ENCODE peak calls at places on chromosomes 4 and X, in five cellular contexts. G is neural progenitor cell, M is cardiac muscle cell, O is lower lobe of right lung, E is tibial artery. J is an unnamed sample. For H3K9me3 and H3K4me1, the result is how much of the 10 kb centered on the place peaks cover.

GRCh38 chrX:30023451-30023850 is 191.9 kb upstream of the MAGEB2 start:
- DNase-seq in G (no peak), O (no peak), E (no peak), M (no peak), J (no peak)

GRCh38 chr4:164989464-164989863 is 12.0 kb upstream of the TRIM61 start:
- DNase-seq in G (no peak), O (no peak), M (no peak), E (no peak), J (no peak)

GRCh38 chr4:29423836-29424721 is 1296.1 kb upstream of the PCDH7 start:
- DNase-seq in O (no peak), G (no peak), M (peak), E (no peak), J (no peak)

GRCh38 chr4:107818301-107818910 is 6.3 kb upstream of the SGMS2 start:
- DNase-seq in G (no peak), O (no peak), M (no peak), E (no peak), J (no peak)

GRCh38 chrX:103637604-103638338 is 9.0 kb downstream of the TCEAL1 start:
- DNase-seq in E (no peak), M (no peak), O (no peak), G (no peak), J (no peak)

GRCh38 chr4:80043534-80043933 is 29.5 kb downstream of the ANTXR2 start:
- DNase-seq in G (no peak), E (no peak), M (peak), O (no peak), J (no peak)

GRCh38 chr4:85681194-85681803 is 206.3 kb downstream of the ARHGAP24 start:
- DNase-seq in G (no peak), O (no peak), E (peak), M (peak), J (no peak)

GRCh38 chr4:82515705-82516104 is 46.1 kb downstream of the TMEM150C start:
- DNase-seq in O (no peak), M (peak), E (peak), G (no peak), J (no peak)

GRCh38 chrX:49876750-49877149 is 2.5 kb upstream of the USP27X start:
- DNase-seq in M (peak), O (no peak), G (peak), E (no peak), J (no peak)

GRCh38 chrX:132227383-132228112 is 8.3 kb upstream of the RAP2C start:
- DNase-seq in G (no peak), M (peak), E (no peak), O (no peak), J (no peak)

GRCh38 chr4:48342559-48342878 is 1.2 kb downstream of the SLAIN2 start:
- DNase-seq in M (no peak), E (no peak), G (no peak), O (no peak), J (no peak)

GRCh38 chr4:181897935-181898334 is 345.3 kb upstream of the TENM3 start:
- DNase-seq in O (no peak), E (no peak), G (no peak), M (peak), J (no peak)

GRCh38 chr4:36716874-36717273 is 435.5 kb downstream of the DTHD1 start:
- DNase-seq in M (no peak), G (no peak), O (no peak), E (no peak), J (no peak)

GRCh38 chr4:166808380-166808779 is 425.9 kb downstream of the SPOCK3 start:
- DNase-seq in O (no peak), G (no peak), M (no peak), E (no peak), J (no peak)

GRCh38 chrX:56975611-56976010 is 19.7 kb downstream of the SPIN3 start:
- DNase-seq in O (no peak), E (no peak), G (peak), M (peak), J (no peak)

GRCh38 chr4:70705146-70705855 is 16.5 kb upstream of the RUFY3 start:
- DNase-seq in O (peak), M (peak), G (peak), E (peak), J (peak)

GRCh38 chr4:154292589-154292988 is 199.0 kb downstream of the DCHS2 start:
- DNase-seq in M (no peak), E (no peak), G (no peak), O (no peak), J (no peak)

GRCh38 chr4:164467493-164467892 is 286.4 kb upstream of the SMIM31 start:
- DNase-seq in O (no peak), G (no peak), E (no peak), M (no peak), J (no peak)

GRCh38 chrX:20382518-20383291 is 116.0 kb upstream of the RPS6KA3 start:
- DNase-seq in E (no peak), M (no peak), O (no peak), G (no peak), J (no peak)

GRCh38 chr4:168685136-168685535 is 188.3 kb downstream of the PALLD start:
- DNase-seq in G (no peak), O (no peak), M (no peak), E (no peak), J (no peak)

GRCh38 chrX:4909245-4909830 is 1195.9 kb upstream of the PRKX start:
- DNase-seq in O (no peak), M (no peak), G (no peak), E (no peak), J (no peak)

GRCh38 chr4:108054025-108054424 is 64.3 kb downstream of the HADH start:
- DNase-seq in O (no peak), M (no peak), E (no peak), G (no peak), J (no peak)

GRCh38 chrX:40465735-40466551 is 114.8 kb upstream of the ATP6AP2 start:
- DNase-seq in M (peak), G (no peak), E (no peak), O (no peak), J (no peak)

DNA sequence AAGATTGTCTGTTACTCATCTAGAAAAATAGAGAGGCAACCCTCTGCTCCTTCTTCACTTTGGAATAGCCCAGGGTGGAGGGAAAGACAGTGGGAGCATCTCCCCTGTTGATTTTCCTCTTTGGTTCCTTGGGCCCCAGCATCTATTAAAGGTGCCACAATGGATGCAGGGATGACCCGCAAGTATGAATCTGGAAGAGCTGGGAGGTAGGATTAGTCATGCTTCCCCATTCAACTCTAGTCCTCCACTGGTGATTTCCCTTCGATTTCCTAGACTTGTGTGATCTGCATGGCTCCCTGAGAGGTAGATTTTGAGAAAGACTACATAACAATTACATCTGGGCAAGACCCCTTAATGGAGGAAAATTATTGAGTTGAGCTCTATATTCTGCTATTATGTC is 127.8 kb downstream of the MAGEE1 start:
- DNase-seq in E (no peak), O (no peak), G (no peak), M (no peak), J (no peak)
- H3K9me3 ChIP-seq in E (under half), O (under half), G (under half), M (under half), J (under half)

DNA sequence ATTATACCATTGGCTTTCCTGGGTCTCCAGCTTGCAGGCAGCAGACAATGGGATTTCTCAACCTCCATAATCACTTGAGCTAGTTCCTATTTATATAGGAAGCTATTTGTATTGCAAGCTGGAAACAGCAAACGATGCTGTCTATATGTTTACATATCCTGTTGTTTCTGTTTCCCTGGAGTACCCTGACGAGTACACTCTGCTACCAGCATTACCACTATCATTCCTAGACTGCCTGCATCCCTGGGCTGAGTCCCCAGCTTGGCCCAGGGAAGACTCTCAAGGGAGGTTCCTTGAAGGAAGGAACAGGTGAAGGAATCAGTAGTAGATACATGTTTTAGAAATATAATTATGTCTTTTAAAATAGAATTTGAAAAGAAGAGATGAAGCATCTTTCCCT is 81.4 kb downstream of the EVC2 start:
- DNase-seq in M (no peak), O (no peak), E (no peak), G (no peak), J (no peak)
- H3K4me1 ChIP-seq in M (under half), O (under half), E (under half), G (under half), J (under half)

GRCh38 chr4:12140864-12141263 is 712.2 kb upstream of the HS3ST1 start:
- DNase-seq in M (no peak), E (no peak), G (no peak), O (no peak), J (no peak)

GRCh38 chr4:12145106-12145505 is 716.4 kb upstream of the HS3ST1 start:
- DNase-seq in O (no peak), G (no peak), M (no peak), E (no peak), J (no peak)

GRCh38 chr4:12144051-12144450 is 715.4 kb upstream of the HS3ST1 start:
- DNase-seq in E (no peak), O (no peak), M (no peak), G (no peak), J (no peak)

GRCh38 chr4:12145768-12146167 is 717.1 kb upstream of the HS3ST1 start:
- DNase-seq in O (no peak), G (no peak), M (no peak), E (no peak), J (no peak)

GRCh38 chr4:12146349-12146748 is 717.7 kb upstream of the HS3ST1 start:
- DNase-seq in M (no peak), G (peak), O (no peak), E (no peak), J (no peak)
- H3K9me3 ChIP-seq in M (under half), G (under half), O (under half), E (under half), J (under half)

GRCh38 chr4:4868506-4869379 is 9.3 kb downstream of the MSX1 start:
- DNase-seq in O (no peak), E (no peak), G (peak), M (no peak), J (no peak)

GRCh38 chr4:4871267-4872147 is 12.0 kb downstream of the MSX1 start:
- DNase-seq in O (no peak), G (peak), M (no peak), E (no peak), J (no peak)

GRCh38 chr4:4869380-4869723 is 9.9 kb downstream of the MSX1 start:
- DNase-seq in O (no peak), M (no peak), E (no peak), G (peak), J (no peak)

GRCh38 chr4:4870493-4871266 is 11.2 kb downstream of the MSX1 start:
- DNase-seq in O (no peak), M (no peak), E (no peak), G (no peak), J (no peak)

GRCh38 chr4:4869731-4870483 is 10.4 kb downstream of the MSX1 start:
- DNase-seq in O (no peak), E (no peak), G (peak), M (no peak), J (no peak)
- H3K4me1 ChIP-seq in O (under half), E (under half), G (under half), M (under half), J (under half)

DNA sequence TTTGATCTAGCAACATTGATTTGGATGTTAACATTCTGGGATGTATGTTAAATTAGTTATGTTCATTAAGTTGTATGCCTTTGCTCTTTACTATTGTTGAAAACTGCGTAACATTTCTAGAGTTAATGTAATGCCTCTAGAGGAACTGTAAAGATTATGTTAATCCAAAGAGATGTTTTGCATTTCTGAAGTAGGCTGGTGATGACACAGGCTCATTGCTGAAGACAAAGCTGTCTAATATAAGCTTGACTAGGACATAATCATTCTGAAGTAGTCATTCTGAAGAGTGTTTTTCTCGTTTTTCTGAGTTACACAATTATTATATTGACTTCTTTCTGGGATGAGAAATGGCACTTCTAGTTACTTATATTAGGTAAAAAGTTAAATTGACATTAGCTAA is 72.9 kb downstream of the LRP2BP start:
- DNase-seq in E (no peak), M (no peak), O (no peak), G (no peak), J (no peak)
- H3K9me3 ChIP-seq in E (under half), M (under half), O (under half), G (under half), J (under half)

DNA sequence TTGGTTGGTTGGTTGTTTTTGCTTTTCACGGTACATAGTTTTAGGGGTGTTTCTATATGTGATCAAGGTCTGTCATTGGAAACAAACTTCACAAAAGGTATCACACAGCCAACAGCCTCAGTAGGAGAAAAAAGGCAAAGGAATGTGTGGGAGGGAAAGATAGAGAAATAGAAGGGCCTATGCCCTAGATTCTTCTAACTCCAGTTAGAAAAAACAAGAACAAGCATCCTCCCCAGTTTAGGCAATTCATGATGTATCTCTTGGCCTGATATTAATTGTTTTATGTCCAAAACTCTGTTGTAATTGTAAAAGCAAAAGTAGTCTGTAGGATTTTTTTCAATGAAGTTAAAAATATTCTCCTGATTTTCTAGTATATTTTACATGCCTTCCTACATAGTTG is 192.4 kb upstream of the EDNRA start:
- DNase-seq in M (peak), G (no peak), E (no peak), O (no peak), J (no peak)
- H3K4me1 ChIP-seq in M (under half), G (under half), E (under half), O (under half), J (under half)

GRCh38 chrX:76555816-76556215 is 128.3 kb downstream of the MAGEE1 start:
- DNase-seq in G (peak), O (no peak), E (no peak), M (peak), J (peak)

DNA sequence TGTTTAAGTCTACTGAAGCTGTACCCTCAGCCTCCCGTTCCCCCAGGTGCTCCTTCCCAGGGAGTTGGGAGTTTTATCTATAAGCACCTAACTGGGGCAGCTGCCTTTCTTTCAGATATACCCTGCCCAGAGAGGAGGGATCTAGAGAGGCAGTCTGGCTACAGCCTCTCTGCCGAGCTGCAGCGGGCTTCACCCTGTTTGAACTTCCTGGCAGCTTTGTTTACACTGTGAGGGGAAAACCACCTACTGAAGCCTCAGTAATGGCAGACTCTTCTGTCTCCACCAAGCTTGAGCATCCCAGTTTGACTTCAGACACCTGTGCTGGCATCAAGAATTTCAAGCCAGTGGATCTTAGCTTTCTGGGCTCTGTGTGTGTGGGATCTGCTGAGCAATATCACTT is 122.5 kb downstream of the MAGEE1 start:
- DNase-seq in G (no peak), O (no peak), E (no peak), M (no peak), J (no peak)
- H3K9me3 ChIP-seq in G (under half), O (under half), E (under half), M (under half), J (under half)

GRCh38 chr4:19941434-19941833 is 310.3 kb upstream of the SLIT2 start:
- DNase-seq in O (no peak), M (no peak), E (no peak), G (no peak), J (no peak)

GRCh38 chr4:19930742-19931141 is 321.0 kb upstream of the SLIT2 start:
- DNase-seq in O (no peak), E (no peak), G (no peak), M (no peak), J (no peak)

GRCh38 chr4:19940861-19941260 is 310.8 kb upstream of the SLIT2 start:
- DNase-seq in O (no peak), E (no peak), M (no peak), G (no peak), J (no peak)

GRCh38 chr4:19936471-19936870 is 315.2 kb upstream of the SLIT2 start:
- DNase-seq in O (no peak), M (peak), E (no peak), G (no peak), J (no peak)
- H3K4me1 ChIP-seq in O (under half), M (under half), E (under half), G (under half), J (under half)

GRCh38 chr4:112771-113170 is 11.5 kb upstream of the ZNF718 start:
- DNase-seq in G (no peak), O (no peak), E (no peak), M (no peak), J (no peak)

GRCh38 chr4:107444-108429 is 16.6 kb upstream of the ZNF718 start:
- DNase-seq in E (no peak), M (no peak), O (peak), G (no peak), J (no peak)

DNA sequence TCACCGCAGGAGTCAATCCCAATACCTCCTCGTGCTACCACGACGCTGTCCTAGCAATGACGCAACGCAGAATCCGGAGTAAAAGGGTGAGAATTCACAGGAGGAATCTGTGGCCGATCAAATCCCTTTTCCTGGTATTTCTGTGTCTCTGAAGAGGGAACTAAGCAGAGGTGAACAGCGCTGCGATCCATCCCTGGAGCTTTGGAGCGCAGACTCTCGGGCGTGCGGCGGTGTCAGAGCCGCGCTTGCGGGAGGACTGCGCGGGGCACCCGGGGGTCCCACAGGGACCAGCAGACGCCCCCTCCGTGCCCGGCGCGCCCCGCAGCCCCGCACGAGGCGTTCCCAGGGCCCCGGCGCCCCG is 17.2 kb upstream of the ZNF718 start:
- DNase-seq in M (no peak), O (no peak), G (no peak), E (no peak), J (no peak)
- H3K9me3 ChIP-seq in M (under half), O (under half), G (under half), E (under half), J (under half)

GRCh38 chr4:1246111-1246881 is 2.6 kb downstream of the CTBP1 start:
- DNase-seq in E (peak), G (no peak), M (no peak), O (peak), J (no peak)
- H3K4me1 ChIP-seq in E (under half), G (under half), M (under half), O (half or more), J (half or more)